ENCODE peak calls at places on chromosomes 11 and 22, in seven cellular contexts. T is NCI-H146, Z is kidney glomerular epithelial cell, W is MCF 10A, B is astrocyte of the spinal cord, H is cardiac fibroblast, J is islet precursor cell. A is an unnamed sample.

GRCh38 chr22:19419464-19420178 is 11.9 kb downstream of the HIRA start:
- DNase-seq in T (no peak), Z (no peak), W (no peak), B (no peak), H (peak), J (no peak), A (no peak)

GRCh38 chr11:48006301-48006992 is 26.1 kb downstream of the PTPRJ start:
- DNase-seq in T (peak), Z (peak), W (peak), B (peak), H (peak), J (no peak), A (peak)

GRCh38 chr11:73509188-73509587 is 88.7 kb downstream of the FAM168A start:
- DNase-seq in T (no peak), Z (no peak), W (no peak), B (no peak), H (no peak), J (no peak), A (no peak)

GRCh38 chr11:34161812-34162506 is 56.5 kb downstream of the NAT10 start:
- DNase-seq in T (no peak), Z (peak), W (peak), B (no peak), H (peak), J (peak), A (no peak)

GRCh38 chr11:118217575-118217974 is 7.2 kb downstream of the JAML start:
- DNase-seq in T (no peak), Z (no peak), W (no peak), B (no peak), H (no peak), J (no peak), A (no peak)

GRCh38 chr11:16792426-16792825 is 54.0 kb downstream of the C11orf58 start:
- DNase-seq in T (no peak), Z (no peak), W (no peak), B (peak), H (peak), J (no peak), A (no peak)

GRCh38 chr22:27751277-27752070 is 50.1 kb downstream of the MN1 start:
- DNase-seq in T (no peak), Z (no peak), W (no peak), B (no peak), H (peak), J (no peak), A (no peak)

GRCh38 chr11:63890368-63890767 is 26.6 kb downstream of the RCOR2 start:
- DNase-seq in T (no peak), Z (no peak), W (no peak), B (no peak), H (no peak), J (no peak), A (no peak)

GRCh38 chr22:29994941-29995340 is 85.3 kb upstream of the HORMAD2 start:
- DNase-seq in T (no peak), Z (no peak), W (no peak), B (peak), H (peak), J (no peak), A (no peak)

GRCh38 chr11:116176484-116177005 is 596.2 kb downstream of the BUD13 start:
- DNase-seq in T (no peak), Z (no peak), W (no peak), B (no peak), H (no peak), J (peak), A (no peak)

GRCh38 chr11:125448136-125448535 is 47.9 kb downstream of the FEZ1 start:
- DNase-seq in T (no peak), Z (peak), W (no peak), B (peak), H (peak), J (peak), A (peak)

GRCh38 chr11:123356539-123356938 is 73.5 kb upstream of the GRAMD1B start:
- DNase-seq in T (no peak), Z (no peak), W (no peak), B (no peak), H (no peak), J (no peak), A (no peak)

GRCh38 chr11:66012371-66012945 is 650 bp downstream of the CST6 start:
- DNase-seq in T (no peak), Z (no peak), W (no peak), B (no peak), H (no peak), J (no peak), A (no peak)

GRCh38 chr11:117300301-117300700 is 9.2 kb downstream of the BACE1-AS start:
- DNase-seq in T (no peak), Z (no peak), W (no peak), B (peak), H (peak), J (peak), A (no peak)

GRCh38 chr22:24937114-24937513 is 9.4 kb downstream of the LHFPL7 start:
- DNase-seq in T (peak), Z (peak), W (peak), B (peak), H (peak), J (peak), A (peak)

GRCh38 chr11:60457576-60457975 is 1.9 kb downstream of the MS4A1 start:
- DNase-seq in T (no peak), Z (no peak), W (no peak), B (no peak), H (no peak), J (no peak), A (no peak)

A was measured in foreskin keratinocyte.